ENCODE peak calls at places on chromosomes 2 and 18, in six cellular contexts. T, F, A, S, U and P are unnamed samples. For H4K20me1, the result is how much of the 10 kb centered on the place peaks cover.

GRCh38 chr2:107412981-107413380 is 413.7 kb upstream of the RGPD4 start:
- DNase-seq in F (no peak), U (no peak), A (peak), S (no peak), T (no peak), P (no peak)

GRCh38 chr2:25879133-25879730 is 945 bp upstream of the ASXL2 start:
- DNase-seq in U (no peak), F (peak), S (peak), T (peak), A (peak), P (no peak)

GRCh38 chr2:201126308-201127127 is 10.6 kb downstream of the CFLAR start:
- DNase-seq in T (peak), S (peak), U (no peak), F (no peak), A (peak), P (no peak)

GRCh38 chr2:184598313-184599053 is at the start of gene ZNF804A:
- DNase-seq in S (peak), A (peak), F (peak), U (no peak), T (peak), P (peak)

GRCh38 chr2:16003152-16003551 is 62.8 kb downstream of the MYCN start:
- DNase-seq in A (no peak), F (no peak), T (no peak), U (no peak), S (no peak), P (no peak)

GRCh38 chr2:23273786-23274185 is 111.2 kb upstream of the KLHL29 start:
- DNase-seq in A (peak), F (no peak), T (peak), U (no peak), S (no peak), P (no peak)

GRCh38 chr2:240502059-240502429 is 55.7 kb downstream of the ANKMY1 start:
- DNase-seq in U (peak), T (no peak), A (no peak), S (no peak), F (peak), P (no peak)

GRCh38 chr18:35005963-35006577 is 35.1 kb upstream of the MAPRE2 start:
- DNase-seq in S (peak), F (peak), A (peak), U (peak), T (peak), P (peak)

GRCh38 chr2:65096948-65097347 is 33.0 kb downstream of the RAB1A start:
- DNase-seq in A (peak), U (no peak), F (no peak), T (peak), S (peak), P (no peak)

GRCh38 chr2:136638193-136638592 is 127.2 kb upstream of the THSD7B start:
- DNase-seq in T (no peak), S (no peak), A (no peak), F (peak), U (no peak), P (no peak)

GRCh38 chr2:132877923-132878322 is 207.9 kb upstream of the LYPD1 start:
- DNase-seq in U (no peak), F (no peak), T (no peak), A (no peak), S (no peak), P (no peak)

GRCh38 chr2:163191372-163191771 is 352.8 kb upstream of the KCNH7 start:
- DNase-seq in F (peak), A (peak), T (peak), U (no peak), S (peak), P (peak)

GRCh38 chr2:109690822-109691541 is 76.8 kb downstream of the SOWAHC start:
- DNase-seq in T (no peak), F (peak), A (no peak), U (no peak), S (peak), P (no peak)

GRCh38 chr2:197480165-197481036 is 19.2 kb downstream of the HSPD1 start:
- DNase-seq in A (no peak), T (no peak), U (no peak), S (no peak), F (no peak), P (no peak)

GRCh38 chr18:45167631-45168225 is 447.5 kb upstream of the SLC14A2 start:
- DNase-seq in F (no peak), T (peak), U (no peak), S (peak), A (peak), P (no peak)

GRCh38 chr18:25518716-25519053 is 166.7 kb upstream of the ZNF521 start:
- DNase-seq in S (no peak), T (no peak), F (no peak), U (no peak), A (no peak), P (peak)

GRCh38 chr2:143282684-143283083 is 153.5 kb downstream of the ARHGAP15 start:
- DNase-seq in F (no peak), U (peak), S (no peak), T (no peak), A (no peak), P (peak)

GRCh38 chr2:159591221-159591620 is 25.1 kb downstream of the BAZ2B start:
- DNase-seq in S (no peak), F (no peak), U (no peak), A (no peak), T (no peak), P (no peak)

GRCh38 chr2:218418717-218419458 is at the start of gene VIL1:
- DNase-seq in U (no peak), F (peak), T (no peak), A (no peak), S (no peak), P (peak)

GRCh38 chr2:189337648-189338047 is 103.6 kb upstream of the WDR75 start:
- DNase-seq in F (peak), S (peak), A (peak), U (no peak), T (no peak), P (no peak)

GRCh38 chr18:69081846-69082245 is 284.0 kb downstream of the CCDC102B start:
- DNase-seq in F (no peak), T (no peak), S (no peak), U (no peak), A (no peak), P (no peak)

GRCh38 chr2:53519925-53520629 is 247.5 kb upstream of the CHAC2 start:
- DNase-seq in S (peak), U (no peak), F (no peak), T (no peak), A (no peak), P (peak)

GRCh38 chr18:80035997-80036396 is 1.8 kb downstream of the RBFA start:
- DNase-seq in F (no peak), A (no peak), T (no peak), S (no peak), U (no peak), P (no peak)

GRCh38 chr18:14919666-14920065 is 171.7 kb downstream of the ANKRD30B start:
- DNase-seq in S (no peak), A (no peak), T (no peak), F (no peak), U (no peak), P (no peak)

GRCh38 chr2:98436734-98437133 is 7.9 kb upstream of the INPP4A start:
- DNase-seq in T (no peak), F (no peak), S (no peak), A (no peak), U (no peak), P (no peak)

GRCh38 chr18:11136241-11136640 is 13.1 kb downstream of the PIEZO2 start:
- DNase-seq in S (peak), A (no peak), F (no peak), T (no peak), U (no peak), P (no peak)

GRCh38 chr18:2515908-2516625 is 55.2 kb downstream of the METTL4 start:
- DNase-seq in F (peak), T (peak), S (peak), U (no peak), A (peak), P (no peak)

GRCh38 chr2:231677632-231678104 is 30.7 kb upstream of the PTMA start:
- DNase-seq in F (peak), T (peak), S (peak), A (peak), U (peak), P (peak)

GRCh38 chr2:37786153-37786809 is 114.8 kb upstream of the CDC42EP3 start:
- DNase-seq in A (no peak), U (no peak), F (no peak), S (no peak), T (no peak), P (no peak)

GRCh38 chr2:239288237-239288636 is 112.6 kb downstream of the HDAC4 start:
- DNase-seq in A (no peak), F (no peak), T (no peak), S (peak), U (no peak), P (no peak)
- H3K27ac ChIP-seq in A (no peak), F (peak), T (no peak), S (peak), U (peak), P (no peak)

GRCh38 chr2:147860009-147860408 is 15.2 kb downstream of the ACVR2A start:
- DNase-seq in S (no peak), F (no peak), U (no peak), A (no peak), T (no peak), P (no peak)

GRCh38 chr2:147855316-147855715 is 10.5 kb downstream of the ACVR2A start:
- DNase-seq in U (no peak), T (no peak), S (no peak), F (no peak), A (no peak), P (no peak)

GRCh38 chr2:147855977-147856376 is 11.1 kb downstream of the ACVR2A start:
- DNase-seq in S (no peak), A (no peak), F (no peak), T (no peak), U (no peak), P (no peak)

GRCh38 chr2:147851244-147851930 is 6.6 kb downstream of the ACVR2A start:
- DNase-seq in S (no peak), F (no peak), A (no peak), U (no peak), T (no peak), P (no peak)

GRCh38 chr2:147854557-147855134 is 9.8 kb downstream of the ACVR2A start:
- DNase-seq in F (no peak), S (no peak), U (no peak), T (no peak), A (no peak), P (no peak)
- H4K20me1 ChIP-seq in F (half or more), S (under half), U (under half), T (under half), A (half or more), P (under half)

GRCh38 chr2:179272406-179273192 is 8.0 kb upstream of the SESTD1 start:
- DNase-seq in A (peak), S (peak), F (peak), U (no peak), T (peak), P (no peak)
- H3K27ac ChIP-seq in A (peak), S (peak), F (peak), U (no peak), T (peak), P (no peak)

DNA sequence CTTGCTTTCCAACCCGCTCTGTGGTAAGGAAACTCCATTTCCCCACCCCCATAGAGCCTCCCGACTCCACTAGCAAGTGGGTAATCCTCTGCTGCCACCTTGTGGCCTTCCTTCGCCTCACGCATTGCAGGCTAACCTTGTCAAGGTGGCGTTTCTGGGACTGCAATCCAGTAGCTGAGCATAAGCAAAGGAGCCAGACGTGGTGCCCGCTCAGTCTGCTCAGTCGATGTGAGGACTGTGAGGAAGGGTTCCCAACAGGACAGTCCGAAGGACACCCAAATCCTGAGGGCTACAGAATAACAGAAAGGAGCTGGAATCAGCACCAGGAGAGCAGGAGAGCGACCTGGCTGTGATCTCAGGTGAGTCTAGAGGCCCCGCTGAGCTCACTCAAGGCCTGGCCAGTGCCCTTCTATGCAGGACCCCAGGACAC is 144.2 kb downstream of the SUCLG1 start:
- DNase-seq in S (peak), T (peak), U (peak), F (peak), A (peak), P (peak)
- H4K20me1 ChIP-seq in S (under half), T (under half), U (under half), F (under half), A (under half), P (under half)

GRCh38 chr2:63051795-63052333 is 1.2 kb downstream of the OTX1 start:
- DNase-seq in F (no peak), A (no peak), U (no peak), T (no peak), S (no peak), P (no peak)

GRCh38 chr2:63053889-63054725 is 3.5 kb downstream of the OTX1 start:
- DNase-seq in T (no peak), S (no peak), A (peak), U (no peak), F (peak), P (no peak)

GRCh38 chr2:63052411-63053234 is 2.0 kb downstream of the OTX1 start:
- DNase-seq in S (no peak), T (no peak), U (no peak), A (no peak), F (no peak), P (no peak)

GRCh38 chr2:63054812-63055509 is 4.3 kb downstream of the OTX1 start:
- DNase-seq in F (no peak), T (no peak), A (no peak), S (no peak), U (no peak), P (no peak)

DNA sequence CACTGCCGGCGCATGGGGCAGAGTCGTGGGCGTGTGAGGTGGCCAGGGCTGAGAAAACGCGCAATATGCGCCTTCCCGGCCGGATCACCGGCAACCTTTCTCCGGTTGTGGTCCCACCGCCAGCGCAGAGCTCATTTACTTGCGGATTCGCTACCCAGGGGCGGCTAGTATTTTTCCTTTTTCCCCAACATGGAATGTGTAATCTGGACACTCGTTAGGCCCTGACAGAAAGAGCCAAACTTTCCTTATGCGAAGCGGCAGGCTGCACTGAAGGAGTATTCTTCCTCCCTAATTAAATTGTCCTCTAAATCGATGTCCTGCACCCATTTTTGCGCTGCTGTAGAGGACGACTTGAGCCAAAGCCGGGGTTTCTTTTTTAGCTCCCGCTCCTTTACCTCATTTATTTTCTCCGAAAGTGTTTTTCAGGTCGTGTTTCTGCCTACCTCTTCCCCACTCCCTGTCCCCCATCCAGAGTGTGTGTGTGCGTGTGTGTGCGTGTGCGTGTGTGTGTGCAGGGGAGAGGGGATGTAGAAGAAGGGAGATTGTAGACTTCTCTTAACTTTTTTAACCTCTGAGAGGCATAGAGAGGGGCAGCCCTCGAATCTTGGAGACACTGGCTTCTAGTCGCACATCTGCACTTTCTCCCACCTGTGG is 2.7 kb downstream of the OTX1 start:
- DNase-seq in F (no peak), T (no peak), A (no peak), U (no peak), S (no peak), P (no peak)
- H3K27ac ChIP-seq in F (no peak), T (no peak), A (no peak), U (no peak), S (no peak), P (no peak)

DNA sequence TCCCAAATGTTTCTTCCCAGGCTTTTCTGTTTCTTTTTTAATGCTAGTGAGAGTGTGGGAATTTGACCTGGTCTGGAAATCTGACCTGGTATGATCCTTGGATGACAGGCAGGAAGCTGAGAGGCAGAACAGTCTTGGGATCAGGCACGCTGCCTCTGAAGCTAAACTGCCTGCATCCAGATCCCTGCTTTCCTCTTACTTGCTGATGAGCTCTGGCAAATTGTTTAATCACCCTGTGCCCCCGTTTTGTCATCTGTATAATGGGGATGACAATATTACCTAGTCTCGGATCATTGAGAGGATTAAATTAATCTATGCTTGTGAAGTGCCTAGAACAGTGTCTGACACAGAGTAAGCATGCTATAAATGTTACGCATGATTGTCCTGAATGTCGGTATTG is 3.3 kb downstream of the KLHL23 start:
- DNase-seq in S (no peak), T (no peak), A (no peak), U (no peak), F (no peak), P (no peak)
- H4K20me1 ChIP-seq in S (under half), T (under half), A (under half), U (under half), F (under half), P (under half)

DNA sequence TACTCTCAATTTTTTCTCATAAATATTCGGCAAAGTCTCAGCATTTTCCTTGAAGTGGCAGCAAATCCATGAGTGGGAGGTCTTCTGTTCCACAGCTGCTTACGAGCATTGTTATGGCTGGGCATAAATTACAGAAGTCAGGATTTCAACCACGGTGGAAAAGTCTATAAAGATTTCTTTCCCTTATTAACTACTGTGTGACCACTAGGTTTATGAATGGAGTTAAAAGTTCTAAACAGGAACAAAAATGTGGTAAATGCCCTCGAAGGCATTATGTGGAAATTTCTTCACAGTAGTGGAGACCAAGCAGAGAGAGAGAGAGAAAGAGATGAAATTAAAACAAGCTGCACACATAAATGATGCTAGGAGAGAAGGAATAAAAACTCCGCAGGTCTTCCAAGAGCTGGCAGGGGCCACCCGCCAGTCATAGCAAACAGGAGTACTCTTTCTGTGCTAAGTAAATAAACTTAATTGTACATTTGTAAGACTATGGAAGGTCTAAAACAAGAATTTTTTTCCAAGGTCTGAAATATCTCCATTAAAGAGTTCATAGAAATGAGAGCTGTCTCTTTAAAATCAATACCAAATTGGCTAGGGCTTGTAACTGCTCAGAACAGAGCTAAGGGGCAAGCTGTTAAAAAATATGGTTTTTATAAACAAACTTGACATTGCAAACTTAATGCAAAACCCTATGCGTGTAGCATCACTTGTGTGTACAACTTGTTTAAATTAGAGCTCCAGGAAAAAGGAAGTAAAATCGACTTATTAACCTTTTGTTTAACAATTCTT is 438.2 kb downstream of the MEIS1 start:
- DNase-seq in T (no peak), S (no peak), F (no peak), A (no peak), U (no peak), P (no peak)
- H3K27ac ChIP-seq in T (no peak), S (peak), F (no peak), A (peak), U (no peak), P (no peak)

DNA sequence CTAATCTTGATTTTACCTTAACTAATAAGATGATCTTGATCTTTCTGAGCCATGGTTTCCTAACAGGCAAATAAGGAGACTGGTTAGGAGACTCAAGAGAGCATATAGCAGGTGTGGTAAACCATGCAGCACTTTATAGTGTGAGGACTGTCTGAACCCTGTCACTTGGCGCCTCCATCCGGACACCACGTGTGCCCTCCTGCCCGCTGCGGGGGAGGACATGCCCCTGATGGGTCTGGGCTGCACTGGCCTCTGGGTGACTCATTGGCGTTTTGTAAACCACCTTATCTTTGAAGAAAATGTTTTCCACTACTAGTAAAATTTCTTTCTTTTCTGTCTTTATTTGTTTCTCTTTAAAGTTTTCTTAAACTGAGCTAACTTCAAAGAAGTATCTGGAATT is 131.1 kb downstream of the FMNL2 start:
- DNase-seq in F (peak), T (no peak), S (peak), A (no peak), U (no peak), P (no peak)
- H4K20me1 ChIP-seq in F (under half), T (under half), S (under half), A (under half), U (under half), P (under half)

GRCh38 chr2:69386789-69387734 is at the start of gene GFPT1:
- DNase-seq in T (peak), F (peak), S (peak), A (peak), U (peak), P (peak)

GRCh38 chr2:69385443-69386151 is 1.4 kb downstream of the GFPT1 start:
- DNase-seq in T (peak), F (peak), U (no peak), A (peak), S (peak), P (peak)

GRCh38 chr2:69387770-69388481 is 899 bp upstream of the GFPT1 start:
- DNase-seq in A (no peak), U (no peak), T (no peak), F (peak), S (no peak), P (peak)

GRCh38 chr2:69384618-69385081 is 2.4 kb downstream of the GFPT1 start:
- DNase-seq in U (no peak), S (peak), A (peak), F (no peak), T (no peak), P (no peak)

GRCh38 chr2:69386376-69386775 is 651 bp downstream of the GFPT1 start:
- DNase-seq in U (no peak), T (no peak), F (no peak), S (no peak), A (peak), P (peak)
- H3K27ac ChIP-seq in U (peak), T (peak), F (peak), S (peak), A (peak), P (peak)